ENCODE peak calls at places on chromosomes 3 and 15, in six cellular contexts. H is kidney, Y is K562, E is Panc1, X is A549, B is cardiac muscle cell. U is an unnamed sample.

GRCh38 chr3:127647171-127647884 is 18.3 kb downstream of the PODXL2 start:
- DNase-seq in B (no peak), H (no peak), X (no peak), Y (no peak), E (no peak), U (no peak)

GRCh38 chr3:197367081-197367780 is 68.8 kb upstream of the DLG1 start:
- DNase-seq in B (peak; percentile 71), H (no peak), E (no peak), X (peak; percentile 10), Y (no peak), U (no peak)

GRCh38 chr15:41961014-41961518 is 11.3 kb downstream of the EHD4 start:
- DNase-seq in B (no peak), Y (no peak), X (peak; percentile 54), E (peak; percentile 35), H (no peak), U (no peak)

GRCh38 chr15:75531041-75531450 is 48.1 kb downstream of the PTPN9 start:
- DNase-seq in Y (no peak), X (no peak), H (peak; percentile 81), E (no peak), B (peak; percentile 63), U (peak; percentile 53)

GRCh38 chr3:1380926-1381646 is 288.3 kb downstream of the CNTN6 start:
- DNase-seq in E (no peak), B (no peak), Y (no peak), X (no peak), H (no peak), U (no peak)

GRCh38 chr15:42716626-42717025 is 20.3 kb downstream of the CDAN1 start:
- DNase-seq in Y (no peak), E (no peak), H (no peak), B (no peak), X (no peak), U (no peak)

GRCh38 chr3:193711964-193712598 is 119.1 kb downstream of the OPA1 start:
- DNase-seq in Y (no peak), B (no peak), H (no peak), E (no peak), X (no peak), U (no peak)

GRCh38 chr3:72368331-72368975 is 479.8 kb downstream of the SHQ1 start:
- DNase-seq in X (no peak), B (no peak), E (no peak), Y (no peak), H (no peak), U (no peak)

GRCh38 chr3:113211370-113212154 is at the start of gene BOC:
- DNase-seq in B (peak; percentile 79), Y (no peak), H (peak; percentile 82), X (peak; percentile 43), E (no peak), U (no peak)

GRCh38 chr3:88092270-88092669 is 33.2 kb downstream of the ZNF654 start:
- DNase-seq in Y (no peak), E (no peak), H (no peak), X (no peak), B (no peak), U (no peak)

GRCh38 chr3:88090681-88091080 is 31.6 kb downstream of the ZNF654 start:
- DNase-seq in B (no peak), Y (no peak), H (no peak), X (no peak), E (no peak), U (no peak)

DNA sequence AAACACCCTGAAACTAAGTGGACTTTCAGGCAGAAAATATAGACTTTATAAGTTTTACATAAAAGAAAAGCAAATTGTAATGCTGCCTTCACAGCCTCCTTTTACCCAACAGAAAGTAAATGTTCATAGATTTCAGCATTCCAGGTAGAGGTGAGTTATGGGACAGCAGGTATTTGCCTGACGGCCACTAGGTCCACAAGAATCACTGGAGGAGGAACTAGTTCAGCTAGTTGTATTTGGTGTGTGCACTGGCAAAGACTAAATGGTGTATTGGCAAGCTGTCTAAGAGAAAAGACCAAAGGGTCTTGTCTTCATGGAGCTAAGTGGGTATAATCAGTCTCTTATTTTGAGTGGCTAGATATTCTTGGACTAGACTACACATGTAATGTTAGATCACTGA is 34.2 kb downstream of the ZNF654 start:
- DNase-seq in Y (no peak), E (no peak), X (no peak), B (no peak), H (no peak), U (no peak)
- H3K9me3 ChIP-seq in Y (peaks cover 7% of the 10 kb centered on the region), E (no peaks in the 10 kb centered on the region), X (peaks cover 3% of the 10 kb centered on the region), B (no peaks in the 10 kb centered on the region), H (no peaks in the 10 kb centered on the region), U (no peaks in the 10 kb centered on the region)

GRCh38 chr3:125054436-125055164 is 1.2 kb downstream of the HEG1 start:
- DNase-seq in H (no peak), Y (no peak), X (peak; percentile 26), E (no peak), B (peak; percentile 68), U (peak; percentile 46)
- TF ChIP-seq CTCF in H (no peak), Y (no peak), X (no peak), E (no peak), B (no peak), U (no peak)

DNA sequence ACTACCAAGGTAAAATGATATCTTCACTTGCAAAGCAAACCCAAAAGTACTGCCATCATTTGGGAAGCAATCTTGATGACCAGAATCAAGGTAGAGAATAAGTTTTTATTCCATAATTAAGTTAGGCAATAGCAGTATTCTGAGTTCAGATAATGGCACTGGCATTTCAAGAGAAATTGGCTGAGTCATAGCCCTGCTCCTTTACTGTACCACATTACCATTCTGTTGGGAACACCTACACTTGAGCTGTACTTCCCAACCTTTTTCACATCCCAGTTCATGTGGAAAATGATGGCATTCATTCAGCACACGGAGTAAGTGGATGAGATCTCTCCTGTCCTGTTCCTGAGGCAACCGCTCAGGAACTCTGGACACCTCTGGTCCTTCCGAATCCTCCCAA is 311.6 kb upstream of the TPRG1 start:
- DNase-seq in B (peak; percentile 32), Y (no peak), E (no peak), X (no peak), H (no peak), U (no peak)
- H3K4me1 ChIP-seq in B (peaks cover 8% of the 10 kb centered on the region), Y (no peaks in the 10 kb centered on the region), E (no peaks in the 10 kb centered on the region), X (peaks cover 10% of the 10 kb centered on the region), H (no peaks in the 10 kb centered on the region), U (no peaks in the 10 kb centered on the region)

DNA sequence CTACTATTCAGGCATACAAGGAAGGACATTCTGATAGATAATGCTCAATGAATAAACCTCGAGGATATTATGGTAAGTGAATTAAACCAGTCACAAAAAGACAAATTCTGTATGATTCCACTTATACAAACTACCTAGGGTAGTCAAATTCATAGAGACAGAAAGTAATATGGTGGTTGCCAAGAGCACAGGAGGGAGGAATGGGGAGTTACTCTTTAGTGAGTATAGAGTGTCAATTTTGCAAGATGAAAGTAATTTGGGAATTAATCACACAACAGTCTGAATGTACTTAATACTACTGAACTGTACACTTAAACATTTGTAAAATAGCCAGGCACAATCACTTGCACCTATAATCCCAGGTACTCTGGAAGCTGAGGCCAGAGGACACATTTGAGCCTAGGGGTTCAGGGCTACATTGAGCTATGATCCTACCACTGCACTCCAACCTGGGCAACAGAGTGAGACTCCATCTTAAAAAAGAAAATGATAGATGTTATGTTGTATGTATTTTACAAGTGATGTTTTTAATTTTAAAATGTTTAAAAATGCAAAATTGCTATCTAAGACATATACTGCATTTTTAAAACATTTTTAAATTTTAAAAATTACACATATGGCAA is 91.0 kb downstream of the NPAP1 start:
- DNase-seq in X (no peak), E (no peak), Y (no peak), B (no peak), H (no peak), U (no peak)
- H3K9me3 ChIP-seq in X (no peaks in the 10 kb centered on the region), E (peaks cover 4% of the 10 kb centered on the region), Y (no peaks in the 10 kb centered on the region), B (no peaks in the 10 kb centered on the region), H (no peaks in the 10 kb centered on the region), U (no peaks in the 10 kb centered on the region)

GRCh38 chr3:165624761-165625160 is 212.5 kb downstream of the BCHE start:
- DNase-seq in B (peak; percentile 13), Y (peak; percentile 4), E (no peak), H (no peak), X (peak; percentile 14), U (no peak)
- TF ChIP-seq CTCF in B (peak; percentile 31), Y (peak; percentile 11), E (peak; percentile 32), H (no peak), X (no peak), U (no peak)

DNA sequence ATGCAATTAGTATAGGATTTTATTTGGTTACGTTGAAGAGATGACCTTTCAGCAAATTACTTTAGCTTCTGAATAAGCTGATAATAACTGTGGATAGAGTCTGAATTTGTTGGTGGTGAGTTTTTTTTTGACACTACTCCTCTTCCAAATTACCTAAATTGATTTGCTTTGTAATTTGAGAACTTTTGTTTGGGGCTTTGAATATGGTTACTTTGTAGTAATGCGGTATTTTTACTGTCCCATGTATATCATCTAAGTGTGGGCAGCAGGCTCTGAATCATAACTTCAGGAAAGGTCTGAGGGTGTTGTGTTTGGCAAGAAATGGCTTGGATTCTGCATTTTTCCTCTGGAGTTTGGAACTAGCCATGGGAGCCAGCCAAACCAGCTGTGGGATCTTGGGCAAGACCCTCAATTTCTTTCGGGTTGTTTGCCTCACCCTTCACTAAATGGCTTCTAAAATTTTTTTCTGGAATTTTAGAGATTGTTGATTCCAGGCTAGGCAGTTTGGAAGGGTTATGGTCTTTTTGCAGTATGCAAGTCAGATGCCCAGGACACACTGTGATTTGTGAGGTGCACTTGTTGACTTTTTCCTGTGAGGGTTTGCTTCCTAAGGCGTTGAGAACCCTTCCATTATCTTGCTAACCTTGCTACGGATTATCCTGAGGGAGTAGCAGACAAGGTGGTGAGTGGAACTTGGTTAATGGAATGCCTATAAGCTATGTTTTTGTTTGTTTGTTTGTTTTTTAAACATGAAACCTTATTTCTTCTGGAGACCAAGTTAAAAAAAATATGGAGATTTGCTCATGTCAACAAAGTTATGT is 10.4 kb downstream of the PTPRG start:
- DNase-seq in H (no peak), X (no peak), E (no peak), B (peak; percentile 94), Y (no peak), U (no peak)
- H3K4me1 ChIP-seq in H (peaks cover 5% of the 10 kb centered on the region), X (no peaks in the 10 kb centered on the region), E (no peaks in the 10 kb centered on the region), B (peaks cover 7% of the 10 kb centered on the region), Y (no peaks in the 10 kb centered on the region), U (no peaks in the 10 kb centered on the region)

DNA sequence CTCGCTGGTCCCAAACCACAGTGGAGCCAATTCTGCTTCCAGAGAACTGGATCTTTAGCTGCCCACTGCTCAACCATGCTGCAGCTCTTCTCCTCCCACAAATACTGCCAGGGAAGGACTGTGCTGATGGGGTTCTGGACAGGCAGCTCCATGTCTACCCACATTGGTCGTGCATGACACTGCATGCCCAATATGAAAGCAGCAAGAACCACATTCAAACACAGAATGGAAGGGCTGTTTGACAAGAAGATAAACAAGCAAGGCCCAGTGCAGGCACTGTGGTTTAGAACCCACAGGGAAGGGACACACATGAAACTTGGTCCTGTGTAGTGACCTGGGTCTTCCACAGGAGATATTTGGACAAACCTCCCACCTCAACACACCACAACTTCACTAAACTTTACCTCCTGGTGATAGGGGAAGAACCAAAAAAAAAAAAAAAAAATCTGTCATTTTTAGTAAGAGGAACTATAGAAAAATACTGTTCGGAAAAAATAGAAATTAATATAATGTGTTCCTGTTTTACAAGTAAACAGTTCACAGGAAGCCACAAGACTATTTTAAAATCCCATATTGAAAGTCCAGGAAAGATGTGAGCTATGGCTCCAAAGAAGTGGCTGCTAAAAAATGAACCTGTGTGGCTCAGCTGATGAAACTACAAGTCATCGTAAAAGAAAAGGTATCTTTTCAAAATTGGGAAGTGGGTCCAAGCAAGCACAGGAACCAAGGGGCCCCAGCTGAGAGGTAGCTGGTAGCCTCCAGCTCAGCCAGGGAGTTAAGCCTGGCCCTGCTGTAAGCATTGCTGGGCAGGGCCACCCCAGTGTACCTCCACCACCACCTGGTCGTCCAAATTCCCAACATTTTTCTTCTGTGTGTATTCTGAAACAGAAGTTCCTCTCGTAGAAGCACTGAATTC is 77.7 kb upstream of the ACAN start:
- DNase-seq in B (no peak), H (no peak), Y (no peak), X (no peak), E (no peak), U (no peak)
- H3K9me3 ChIP-seq in B (no peaks in the 10 kb centered on the region), H (no peaks in the 10 kb centered on the region), Y (no peaks in the 10 kb centered on the region), X (no peaks in the 10 kb centered on the region), E (no peaks in the 10 kb centered on the region), U (no peaks in the 10 kb centered on the region)

U was measured in tibial nerve.